ENCODE peak calls at places on chromosomes 11 and 22, in ten cellular contexts. T is cardiac muscle cell; X is BE2C; A is fibroblast of lung; N is bronchial epithelial cell; P is MM.1S; W is dorsolateral prefrontal cortex; U is CD8-positive, alpha-beta T cell; B is psoas muscle; I is adrenal gland. M is an unnamed sample. For H3K27me3, the result is how much of the 10 kb centered on the place peaks cover.

GRCh38 chr22:30610299-30610698 is 3.3 kb downstream of the TCN2 start:
- DNase-seq in T (no peak), X (no peak), A (no peak), N (no peak), P (no peak), W (no peak), U (no peak), B (peak), I (peak), M (no peak)

GRCh38 chr11:133827556-133827955 is 17.8 kb downstream of the SPATA19 start:
- DNase-seq in T (no peak), X (no peak), A (no peak), N (no peak), P (no peak), W (no peak), U (no peak), B (no peak), I (no peak), M (no peak)

GRCh38 chr11:123202155-123202714 is 7.2 kb upstream of the CLMP start:
- DNase-seq in T (peak), X (no peak), A (peak), N (no peak), P (no peak), W (no peak), U (no peak), B (peak), I (peak), M (no peak)

GRCh38 chr22:19289475-19290161 is 1.9 kb downstream of the CLTCL1 start:
- DNase-seq in T (peak), X (no peak), A (peak), N (peak), P (no peak), W (no peak), U (peak), B (no peak), I (no peak), M (no peak)

GRCh38 chr11:12270215-12270797 is 107.1 kb upstream of the PARVA start:
- DNase-seq in T (peak), X (no peak), A (no peak), N (no peak), P (no peak), W (no peak), U (no peak), B (no peak), I (no peak), M (no peak)

GRCh38 chr11:47725445-47726442 is 10.6 kb upstream of the AGBL2 start:
- DNase-seq in T (peak), X (no peak), A (no peak), N (no peak), P (no peak), W (no peak), U (no peak), B (no peak), I (no peak), M (no peak)

GRCh38 chr11:75577198-75577597 is 15.1 kb downstream of the SERPINH1 start:
- DNase-seq in T (no peak), X (peak), A (no peak), N (peak), P (peak), W (no peak), U (peak), B (peak), I (peak), M (no peak)

GRCh38 chr11:96113100-96113710 is 189.3 kb upstream of the MTMR2 start:
- DNase-seq in T (peak), X (no peak), A (peak), N (peak), P (no peak), W (no peak), U (no peak), B (no peak), I (no peak), M (peak)

GRCh38 chr11:1012291-1012690 is 24.2 kb downstream of the MUC6 start:
- DNase-seq in T (no peak), X (no peak), A (no peak), N (no peak), P (no peak), W (no peak), U (no peak), B (no peak), I (no peak), M (no peak)

GRCh38 chr11:36249271-36249670 is 40.0 kb downstream of the COMMD9 start:
- DNase-seq in T (peak), X (no peak), A (peak), N (peak), P (no peak), W (no peak), U (no peak), B (no peak), I (peak), M (peak)

GRCh38 chr11:134052988-134053945 is 15.6 kb upstream of the JAM3 start:
- DNase-seq in T (no peak), X (no peak), A (no peak), N (no peak), P (no peak), W (no peak), U (no peak), B (no peak), I (no peak), M (no peak)

GRCh38 chr22:27331526-27332281 is 469.9 kb downstream of the MN1 start:
- DNase-seq in T (peak), X (peak), A (no peak), N (peak), P (no peak), W (no peak), U (no peak), B (peak), I (peak), M (no peak)

GRCh38 chr11:128532571-128533091 is 54.7 kb downstream of the ETS1 start:
- DNase-seq in T (no peak), X (no peak), A (no peak), N (no peak), P (no peak), W (no peak), U (no peak), B (no peak), I (no peak), M (no peak)

GRCh38 chr11:44266056-44266780 is 43.7 kb downstream of the ALX4 start:
- DNase-seq in T (no peak), X (no peak), A (no peak), N (no peak), P (no peak), W (no peak), U (no peak), B (no peak), I (no peak), M (no peak)

GRCh38 chr11:68043349-68044144 is 4.7 kb downstream of the TCIRG1 start:
- DNase-seq in T (peak), X (peak), A (peak), N (no peak), P (no peak), W (no peak), U (no peak), B (peak), I (peak), M (peak)

GRCh38 chr11:65489061-65489705 is 9.7 kb upstream of the MALAT1 start:
- DNase-seq in T (peak), X (no peak), A (peak), N (no peak), P (no peak), W (peak), U (no peak), B (peak), I (peak), M (peak)

GRCh38 chr11:103051158-103051801 is 40.7 kb downstream of the DCUN1D5 start:
- DNase-seq in T (no peak), X (no peak), A (peak), N (no peak), P (no peak), W (no peak), U (no peak), B (no peak), I (no peak), M (no peak)

GRCh38 chr11:86559311-86559945 is 113.0 kb downstream of the ME3 start:
- DNase-seq in T (peak), X (no peak), A (peak), N (peak), P (no peak), W (no peak), U (no peak), B (no peak), I (peak), M (no peak)

GRCh38 chr22:33455036-33455435 is 396.9 kb upstream of the SYN3 start:
- DNase-seq in T (no peak), X (no peak), A (no peak), N (no peak), P (no peak), W (peak), U (no peak), B (no peak), I (no peak), M (no peak)

GRCh38 chr11:115161876-115162275 is 342.3 kb downstream of the CADM1 start:
- DNase-seq in T (no peak), X (peak), A (no peak), N (no peak), P (no peak), W (no peak), U (no peak), B (no peak), I (no peak), M (no peak)

GRCh38 chr11:94641167-94641761 is 74.1 kb downstream of the PIWIL4 start:
- DNase-seq in T (peak), X (no peak), A (no peak), N (no peak), P (no peak), W (no peak), U (no peak), B (peak), I (no peak), M (no peak)

GRCh38 chr11:58769308-58769707 is 37.6 kb upstream of the GLYAT start:
- DNase-seq in T (no peak), X (no peak), A (no peak), N (no peak), P (no peak), W (no peak), U (no peak), B (no peak), I (no peak), M (no peak)
- H3K4me3 ChIP-seq in T (no peak), X (no peak), A (no peak), N (no peak), P (no peak), W (no peak), U (no peak), B (no peak), I (no peak), M (no peak)

GRCh38 chr11:114159802-114160588 is 100.5 kb downstream of the ZBTB16 start:
- DNase-seq in T (peak), X (peak), A (peak), N (peak), P (peak), W (peak), U (peak), B (peak), I (peak), M (peak)
- TF ChIP-seq CTCF in T (no peak), X (no peak), A (no peak), N (no peak), P (no peak), W (no peak), U (no peak), B (peak), I (no peak), M (no peak)

GRCh38 chr22:50528682-50529415 is 963 bp downstream of the TYMP start:
- DNase-seq in T (no peak), X (no peak), A (no peak), N (no peak), P (no peak), W (no peak), U (no peak), B (no peak), I (no peak), M (no peak)
- H3K27me3 ChIP-seq in T (under half), X (under half), A (under half), N (under half), P (under half), W (under half), U (under half), B (half or more), I (under half), M (under half)

GRCh38 chr11:124784051-124784450 is 16.2 kb downstream of the MSANTD2 start:
- DNase-seq in T (no peak), X (no peak), A (no peak), N (no peak), P (peak), W (no peak), U (no peak), B (no peak), I (no peak), M (no peak)
- H3K4me3 ChIP-seq in T (no peak), X (no peak), A (no peak), N (no peak), P (no peak), W (no peak), U (no peak), B (no peak), I (no peak), M (no peak)

DNA sequence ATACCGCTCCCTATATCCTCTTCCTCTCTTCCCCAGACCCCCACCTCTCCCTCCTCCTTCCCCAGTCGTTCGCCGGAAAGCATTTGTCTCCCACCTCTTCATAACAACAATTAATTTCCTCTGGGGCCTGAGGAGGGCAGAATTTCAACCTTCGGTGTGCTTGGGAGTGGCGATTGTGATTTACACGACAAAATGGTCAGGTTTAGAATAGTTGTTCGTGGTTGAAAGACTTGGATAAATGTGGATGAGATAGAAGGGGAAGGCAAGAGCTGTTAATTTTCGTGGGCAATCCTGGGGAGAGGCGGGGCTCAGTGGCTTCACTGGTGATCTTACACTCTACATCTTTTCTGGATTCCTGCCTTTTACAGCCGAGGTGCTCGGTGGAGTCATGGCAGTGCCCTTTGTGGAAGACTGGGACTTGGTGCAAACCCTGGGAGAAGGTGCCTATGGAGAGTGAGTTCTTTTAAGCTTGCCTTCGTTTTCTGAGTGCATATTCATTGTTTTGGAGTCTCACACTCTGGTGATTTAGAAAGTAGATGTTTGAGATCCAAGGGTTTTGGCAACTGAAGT is 1.5 kb downstream of the CHEK1 start:
- DNase-seq in T (no peak), X (no peak), A (no peak), N (no peak), P (peak), W (no peak), U (peak), B (no peak), I (peak), M (peak)
- TF ChIP-seq CTCF in T (peak), X (peak), A (peak), N (peak), P (peak), W (no peak), U (peak), B (no peak), I (no peak), M (peak)

DNA sequence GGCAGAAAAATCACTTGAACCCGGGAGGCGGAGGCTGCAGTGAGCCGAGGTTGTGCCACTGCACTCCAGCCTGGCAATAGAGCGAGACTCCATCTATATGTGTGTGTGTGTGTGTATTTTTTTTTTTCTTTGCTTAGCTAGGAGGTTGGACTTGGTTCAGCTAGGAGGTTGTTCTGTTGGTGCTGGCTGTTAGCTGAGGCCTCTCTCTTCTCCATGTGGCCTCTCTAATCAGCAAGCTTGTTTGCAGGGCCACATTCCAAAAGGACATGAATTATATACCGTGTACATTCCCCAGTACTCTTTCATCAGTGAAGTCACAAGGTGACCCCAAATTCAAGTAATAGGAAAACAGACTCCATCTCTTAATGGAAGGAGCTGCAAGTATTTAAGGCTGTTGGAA is 67.3 kb upstream of the KCNQ1OT1 start:
- DNase-seq in T (no peak), X (no peak), A (no peak), N (no peak), P (no peak), W (no peak), U (no peak), B (no peak), I (no peak), M (no peak)
- H3K27me3 ChIP-seq in T (under half), X (under half), A (under half), N (under half), P (under half), W (under half), U (under half), B (under half), I (under half), M (under half)

DNA sequence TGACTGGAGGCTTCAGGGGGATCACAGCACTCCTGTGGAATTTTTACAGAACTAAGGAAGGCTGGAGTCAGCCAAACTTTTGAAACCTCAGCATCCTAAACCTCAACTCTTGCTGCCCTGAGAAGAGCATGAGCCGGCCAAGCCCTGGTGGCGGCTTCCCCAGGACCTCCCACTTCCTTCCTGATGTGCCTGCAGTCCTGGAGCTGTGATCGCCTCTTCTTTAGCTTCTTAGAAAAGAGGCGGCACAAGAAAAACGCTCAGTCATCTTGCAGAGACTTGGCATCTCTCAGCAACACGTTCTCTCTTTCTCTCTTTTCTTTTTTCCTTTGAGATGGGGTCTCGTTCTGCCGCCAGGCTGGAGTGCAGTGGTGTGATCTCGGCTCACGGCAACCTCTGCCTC is 40.4 kb upstream of the AMPD3 start:
- DNase-seq in T (peak), X (no peak), A (peak), N (no peak), P (peak), W (no peak), U (peak), B (peak), I (peak), M (no peak)
- H3K4me3 ChIP-seq in T (no peak), X (no peak), A (no peak), N (no peak), P (peak), W (no peak), U (no peak), B (no peak), I (no peak), M (no peak)

GRCh38 chr11:117366183-117366582 is 38.5 kb downstream of the CEP164 start:
- DNase-seq in T (no peak), X (no peak), A (no peak), N (no peak), P (no peak), W (peak), U (no peak), B (no peak), I (no peak), M (no peak)
- TF ChIP-seq CTCF in T (no peak), X (no peak), A (no peak), N (no peak), P (no peak), W (no peak), U (no peak), B (no peak), I (no peak), M (no peak)

GRCh38 chr11:125170406-125171031 is 6.0 kb downstream of the PKNOX2 start:
- DNase-seq in T (peak), X (no peak), A (peak), N (no peak), P (no peak), W (no peak), U (no peak), B (peak), I (peak), M (no peak)

GRCh38 chr11:125167954-125168821 is 3.6 kb downstream of the PKNOX2 start:
- DNase-seq in T (peak), X (no peak), A (peak), N (no peak), P (no peak), W (no peak), U (no peak), B (no peak), I (no peak), M (peak)

GRCh38 chr11:125171974-125172373 is 7.4 kb downstream of the PKNOX2 start:
- DNase-seq in T (no peak), X (no peak), A (no peak), N (no peak), P (no peak), W (no peak), U (no peak), B (no peak), I (no peak), M (no peak)

GRCh38 chr11:125168875-125169537 is 4.5 kb downstream of the PKNOX2 start:
- DNase-seq in T (peak), X (no peak), A (no peak), N (no peak), P (no peak), W (no peak), U (no peak), B (no peak), I (no peak), M (no peak)

GRCh38 chr11:125170001-125170405 is 5.5 kb downstream of the PKNOX2 start:
- DNase-seq in T (peak), X (no peak), A (no peak), N (no peak), P (no peak), W (no peak), U (no peak), B (no peak), I (no peak), M (no peak)
- H3K27me3 ChIP-seq in T (under half), X (under half), A (under half), N (under half), P (under half), W (under half), U (under half), B (under half), I (under half), M (under half)